ENCODE peak calls at places on chromosomes 4 and X, in five cellular contexts. One of them, this sample, is unnamed.

GRCh38 chr4:14566518-14566917 is 435.8 kb upstream of the CPEB2 start:
- DNase-seq in effector CD4-positive, alpha-beta T cell: no peak
- DNase-seq in T-helper 17 cell: no peak
- DNase-seq in D341Med: no peak
- DNase-seq in naive B cell: no peak
- DNase-seq in this sample: no peak

GRCh38 chrX:120316587-120317283 is 5.5 kb upstream of the TMEM255A start:
- DNase-seq in effector CD4-positive, alpha-beta T cell: no peak
- DNase-seq in T-helper 17 cell: no peak
- DNase-seq in D341Med: no peak
- DNase-seq in naive B cell: no peak
- DNase-seq in this sample: no peak

GRCh38 chr4:82711158-82711785 is 87.3 kb downstream of the SCD5 start:
- DNase-seq in effector CD4-positive, alpha-beta T cell: no peak
- DNase-seq in T-helper 17 cell: no peak
- DNase-seq in D341Med: no peak
- DNase-seq in naive B cell: no peak
- DNase-seq in this sample: no peak

GRCh38 chrX:48854898-48855297 is 19.5 kb upstream of the PCSK1N start:
- DNase-seq in effector CD4-positive, alpha-beta T cell: no peak
- DNase-seq in T-helper 17 cell: no peak
- DNase-seq in D341Med: no peak
- DNase-seq in naive B cell: no peak
- DNase-seq in this sample: no peak

GRCh38 chrX:103818844-103819243 is 13.2 kb downstream of the RAB9B start:
- DNase-seq in effector CD4-positive, alpha-beta T cell: no peak
- DNase-seq in T-helper 17 cell: no peak
- DNase-seq in D341Med: no peak
- DNase-seq in naive B cell: no peak
- DNase-seq in this sample: no peak

GRCh38 chr4:43567644-43568043 is 675.1 kb downstream of the GRXCR1 start:
- DNase-seq in effector CD4-positive, alpha-beta T cell: no peak
- DNase-seq in T-helper 17 cell: no peak
- DNase-seq in D341Med: no peak
- DNase-seq in naive B cell: no peak
- DNase-seq in this sample: no peak

GRCh38 chrX:48747415-48748026 is 14.0 kb upstream of the GLOD5 start:
- DNase-seq in effector CD4-positive, alpha-beta T cell: no peak
- DNase-seq in T-helper 17 cell: no peak
- DNase-seq in D341Med: no peak
- DNase-seq in naive B cell: no peak
- DNase-seq in this sample: no peak

GRCh38 chrX:74467656-74468055 is 46.4 kb downstream of the SLC16A2 start:
- DNase-seq in effector CD4-positive, alpha-beta T cell: no peak
- DNase-seq in T-helper 17 cell: no peak
- DNase-seq in D341Med: no peak
- DNase-seq in naive B cell: no peak
- DNase-seq in this sample: no peak

GRCh38 chrX:74613350-74614192 is 853 bp downstream of the RLIM start:
- DNase-seq in effector CD4-positive, alpha-beta T cell: no peak
- DNase-seq in T-helper 17 cell: no peak
- DNase-seq in D341Med: peak
- DNase-seq in naive B cell: no peak
- DNase-seq in this sample: no peak

GRCh38 chr4:163473130-163473529 is 424 bp downstream of the TKTL2 start:
- DNase-seq in effector CD4-positive, alpha-beta T cell: no peak
- DNase-seq in T-helper 17 cell: no peak
- DNase-seq in D341Med: no peak
- DNase-seq in naive B cell: no peak
- DNase-seq in this sample: no peak

GRCh38 chrX:46380148-46380752 is 165.0 kb downstream of the ZNF674 start:
- DNase-seq in effector CD4-positive, alpha-beta T cell: no peak
- DNase-seq in T-helper 17 cell: no peak
- DNase-seq in D341Med: no peak
- DNase-seq in naive B cell: no peak
- DNase-seq in this sample: no peak

GRCh38 chr4:144343143-144343755 is 202.7 kb upstream of the GYPA start:
- DNase-seq in effector CD4-positive, alpha-beta T cell: no peak
- DNase-seq in T-helper 17 cell: no peak
- DNase-seq in D341Med: no peak
- DNase-seq in naive B cell: no peak
- DNase-seq in this sample: no peak

GRCh38 chr4:156321203-156321602 is 367.5 kb upstream of the CTSO start:
- DNase-seq in effector CD4-positive, alpha-beta T cell: no peak
- DNase-seq in T-helper 17 cell: no peak
- DNase-seq in D341Med: no peak
- DNase-seq in naive B cell: no peak
- DNase-seq in this sample: no peak

GRCh38 chrX:19479458-19479857 is 35.9 kb downstream of the MAP3K15 start:
- DNase-seq in effector CD4-positive, alpha-beta T cell: no peak
- DNase-seq in T-helper 17 cell: no peak
- DNase-seq in D341Med: no peak
- DNase-seq in naive B cell: no peak
- DNase-seq in this sample: no peak

GRCh38 chr4:5554376-5554775 is 154.0 kb downstream of the EVC2 start:
- DNase-seq in effector CD4-positive, alpha-beta T cell: no peak
- DNase-seq in T-helper 17 cell: no peak
- DNase-seq in D341Med: no peak
- DNase-seq in naive B cell: no peak
- DNase-seq in this sample: no peak

GRCh38 chr4:80219301-80220025 is 22.2 kb downstream of the PRDM8 start:
- DNase-seq in effector CD4-positive, alpha-beta T cell: no peak
- DNase-seq in T-helper 17 cell: no peak
- DNase-seq in D341Med: no peak
- DNase-seq in naive B cell: no peak
- DNase-seq in this sample: no peak

GRCh38 chrX:49079489-49080428 is at the start of gene WDR45:
- DNase-seq in effector CD4-positive, alpha-beta T cell: peak
- DNase-seq in T-helper 17 cell: peak
- DNase-seq in D341Med: peak
- DNase-seq in naive B cell: peak
- DNase-seq in this sample: peak

GRCh38 chr4:173680278-173680677 is 150.2 kb upstream of the HAND2 start:
- DNase-seq in effector CD4-positive, alpha-beta T cell: no peak
- DNase-seq in T-helper 17 cell: no peak
- DNase-seq in D341Med: no peak
- DNase-seq in naive B cell: no peak
- DNase-seq in this sample: no peak

GRCh38 chr4:169791527-169792156 is 33.9 kb upstream of the HPF1 start:
- DNase-seq in effector CD4-positive, alpha-beta T cell: no peak
- DNase-seq in T-helper 17 cell: no peak
- DNase-seq in D341Med: peak
- DNase-seq in naive B cell: no peak
- DNase-seq in this sample: no peak

GRCh38 chr4:139525414-139525813 is 30.6 kb downstream of the SETD7 start:
- DNase-seq in effector CD4-positive, alpha-beta T cell: no peak
- DNase-seq in T-helper 17 cell: no peak
- DNase-seq in D341Med: no peak
- DNase-seq in naive B cell: no peak
- DNase-seq in this sample: no peak

GRCh38 chrX:40444798-40445496 is 135.8 kb upstream of the ATP6AP2 start:
- DNase-seq in effector CD4-positive, alpha-beta T cell: no peak
- DNase-seq in T-helper 17 cell: no peak
- DNase-seq in D341Med: no peak
- DNase-seq in naive B cell: no peak
- DNase-seq in this sample: no peak

GRCh38 chr4:140308366-140309123 is 64.9 kb upstream of the SCOC start:
- DNase-seq in effector CD4-positive, alpha-beta T cell: no peak
- DNase-seq in T-helper 17 cell: no peak
- DNase-seq in D341Med: no peak
- DNase-seq in naive B cell: no peak
- DNase-seq in this sample: no peak

GRCh38 chr4:144556636-144557035 is 89.3 kb upstream of the HHIP start:
- DNase-seq in effector CD4-positive, alpha-beta T cell: no peak
- DNase-seq in T-helper 17 cell: no peak
- DNase-seq in D341Med: no peak
- DNase-seq in naive B cell: no peak
- DNase-seq in this sample: no peak

GRCh38 chr4:76956961-76957738 is 7.6 kb downstream of the SEPTIN11 start:
- DNase-seq in effector CD4-positive, alpha-beta T cell: no peak
- DNase-seq in T-helper 17 cell: no peak
- DNase-seq in D341Med: no peak
- DNase-seq in naive B cell: no peak
- DNase-seq in this sample: no peak

GRCh38 chr4:1463927-1464540 is 57.8 kb upstream of the NKX1-1 start:
- DNase-seq in effector CD4-positive, alpha-beta T cell: no peak
- DNase-seq in T-helper 17 cell: no peak
- DNase-seq in D341Med: peak
- DNase-seq in naive B cell: no peak
- DNase-seq in this sample: no peak

GRCh38 chr4:151316645-151317044 is 8.8 kb downstream of the SH3D19 start:
- DNase-seq in effector CD4-positive, alpha-beta T cell: no peak
- DNase-seq in T-helper 17 cell: no peak
- DNase-seq in D341Med: no peak
- DNase-seq in naive B cell: no peak
- DNase-seq in this sample: no peak

GRCh38 chrX:13994104-13994503 is 35.6 kb downstream of the GEMIN8 start:
- DNase-seq in effector CD4-positive, alpha-beta T cell: no peak
- DNase-seq in T-helper 17 cell: no peak
- DNase-seq in D341Med: no peak
- DNase-seq in naive B cell: no peak
- DNase-seq in this sample: no peak

GRCh38 chrX:70411475-70411874 is 11.6 kb upstream of the GDPD2 start:
- DNase-seq in effector CD4-positive, alpha-beta T cell: no peak
- DNase-seq in T-helper 17 cell: no peak
- DNase-seq in D341Med: no peak
- DNase-seq in naive B cell: no peak
- DNase-seq in this sample: no peak

GRCh38 chrX:135438734-135439043 is 16.9 kb downstream of the SMIM10L2A start:
- DNase-seq in effector CD4-positive, alpha-beta T cell: no peak
- DNase-seq in T-helper 17 cell: no peak
- DNase-seq in D341Med: no peak
- DNase-seq in naive B cell: no peak
- DNase-seq in this sample: no peak

GRCh38 chr4:2827071-2827873 is 16.4 kb upstream of the ADD1 start:
- DNase-seq in effector CD4-positive, alpha-beta T cell: no peak
- DNase-seq in T-helper 17 cell: no peak
- DNase-seq in D341Med: no peak
- DNase-seq in naive B cell: no peak
- DNase-seq in this sample: no peak

GRCh38 chr4:3335982-3336381 is 43.2 kb downstream of the RGS12 start:
- DNase-seq in effector CD4-positive, alpha-beta T cell: no peak
- DNase-seq in T-helper 17 cell: no peak
- DNase-seq in D341Med: no peak
- DNase-seq in naive B cell: no peak
- DNase-seq in this sample: no peak

GRCh38 chrX:45011131-45011530 is 138.1 kb downstream of the KDM6A start:
- DNase-seq in effector CD4-positive, alpha-beta T cell: no peak
- DNase-seq in T-helper 17 cell: no peak
- DNase-seq in D341Med: no peak
- DNase-seq in naive B cell: no peak
- DNase-seq in this sample: no peak

GRCh38 chrX:5681159-5681558 is 547.5 kb downstream of the NLGN4X start:
- DNase-seq in effector CD4-positive, alpha-beta T cell: no peak
- DNase-seq in T-helper 17 cell: no peak
- DNase-seq in D341Med: peak
- DNase-seq in naive B cell: no peak
- DNase-seq in this sample: no peak

GRCh38 chrX:19698125-19698524 is 182.8 kb upstream of the MAP3K15 start:
- DNase-seq in effector CD4-positive, alpha-beta T cell: no peak
- DNase-seq in T-helper 17 cell: no peak
- DNase-seq in D341Med: no peak
- DNase-seq in naive B cell: no peak
- DNase-seq in this sample: no peak

GRCh38 chrX:8815460-8816065 is 14.4 kb upstream of the FAM9A start:
- DNase-seq in effector CD4-positive, alpha-beta T cell: peak
- DNase-seq in T-helper 17 cell: no peak
- DNase-seq in D341Med: peak
- DNase-seq in naive B cell: peak
- DNase-seq in this sample: peak

This sample was measured in CD4-positive, alpha-beta memory T cell.